ENCODE peak calls at places on chromosomes 4 and X, in ten cellular contexts. O is HCT116, G is prostate gland, R is thyroid gland, D is K562, Y is uterus, X is suprapubic skin, A is NB4, B is transverse colon, T is breast epithelium. I is an unnamed sample.

GRCh38 chrX:42459735-42460134 is 318.2 kb downstream of the PPP1R2C start:
- DNase-seq in T (no peak), X (no peak), G (no peak), Y (no peak), A (no peak), B (no peak), O (no peak), D (no peak), R (no peak), I (no peak)

GRCh38 chrX:34900691-34901090 is 41.9 kb upstream of the FAM47B start:
- DNase-seq in G (no peak), O (no peak), D (no peak), A (no peak), B (no peak), R (no peak), X (no peak), T (no peak), Y (no peak), I (no peak)

GRCh38 chr4:166981847-166982246 is 252.4 kb downstream of the SPOCK3 start:
- DNase-seq in X (no peak), O (no peak), A (no peak), D (no peak), G (no peak), Y (no peak), R (no peak), T (no peak), B (no peak), I (no peak)

GRCh38 chr4:148067307-148067916 is 335.5 kb downstream of the ARHGAP10 start:
- DNase-seq in X (no peak), O (no peak), A (no peak), D (no peak), G (no peak), R (peak), B (no peak), Y (no peak), T (no peak), I (peak)

GRCh38 chr4:82681759-82682158 is 116.8 kb downstream of the SCD5 start:
- DNase-seq in D (no peak), X (no peak), G (no peak), B (no peak), T (no peak), R (peak), O (no peak), A (peak), Y (no peak), I (no peak)

GRCh38 chrX:57453901-57454300 is 137.9 kb upstream of the ZXDB start:
- DNase-seq in R (peak), A (peak), Y (no peak), B (no peak), G (no peak), O (no peak), D (peak), X (no peak), T (no peak), I (no peak)

GRCh38 chrX:108091878-108092291 is 307 bp downstream of the ATG4A start:
- DNase-seq in X (no peak), B (no peak), T (no peak), G (no peak), O (peak), R (no peak), Y (no peak), D (peak), A (no peak), I (no peak)

GRCh38 chr4:153217440-153217839 is 13.2 kb downstream of the TRIM2 start:
- DNase-seq in A (no peak), T (no peak), X (no peak), Y (no peak), G (no peak), O (no peak), D (no peak), B (no peak), R (no peak), I (no peak)

GRCh38 chr4:48575964-48576363 is 85.9 kb downstream of the ZAR1 start:
- DNase-seq in X (no peak), D (no peak), T (no peak), R (no peak), B (no peak), A (no peak), Y (no peak), G (no peak), O (no peak), I (no peak)

GRCh38 chrX:119410027-119410819 is 11.1 kb downstream of the SLC25A43 start:
- DNase-seq in D (no peak), A (no peak), T (peak), O (peak), Y (peak), R (peak), X (peak), G (no peak), B (peak), I (peak)

GRCh38 chr4:25813705-25814104 is 49.1 kb downstream of the SEL1L3 start:
- DNase-seq in G (no peak), O (no peak), R (peak), A (no peak), D (no peak), T (no peak), B (no peak), X (no peak), Y (no peak), I (no peak)

GRCh38 chr4:112519689-112520597 is 4.0 kb upstream of the NEUROG2 start:
- DNase-seq in B (no peak), Y (no peak), A (no peak), G (no peak), R (no peak), T (no peak), O (no peak), D (no peak), X (no peak), I (peak)

GRCh38 chr4:89868999-89869589 is 25.6 kb upstream of the MMRN1 start:
- DNase-seq in A (no peak), D (no peak), Y (no peak), X (no peak), B (no peak), T (no peak), G (no peak), O (no peak), R (no peak), I (no peak)

GRCh38 chrX:1322393-1322792 is 14.2 kb upstream of the IL3RA start:
- DNase-seq in Y (no peak), D (no peak), X (no peak), O (no peak), A (peak), G (no peak), T (no peak), R (no peak), B (no peak), I (no peak)

GRCh38 chrX:56786889-56787733 is 58.1 kb downstream of the NBDY start:
- DNase-seq in Y (no peak), G (no peak), A (no peak), X (peak), R (no peak), T (no peak), D (no peak), O (no peak), B (no peak), I (peak)

GRCh38 chrX:9961750-9962149 is 5.4 kb upstream of the CLDN34 start:
- DNase-seq in R (no peak), T (no peak), G (no peak), X (no peak), A (no peak), O (no peak), D (no peak), Y (no peak), B (no peak), I (no peak)

GRCh38 chr4:127708985-127709384 is 21.2 kb upstream of the SLC25A31 start:
- DNase-seq in T (no peak), A (no peak), B (no peak), G (peak), D (no peak), Y (peak), R (peak), X (no peak), O (peak), I (peak)

GRCh38 chr4:575281-576141 is 584 bp downstream of the TMEM271 start:
- DNase-seq in X (no peak), A (peak), R (peak), B (no peak), Y (no peak), G (no peak), T (no peak), D (no peak), O (no peak), I (no peak)

GRCh38 chrX:20382518-20383291 is 116.0 kb upstream of the RPS6KA3 start:
- DNase-seq in D (no peak), B (no peak), O (no peak), A (no peak), Y (no peak), X (no peak), T (no peak), G (no peak), R (no peak), I (no peak)

GRCh38 chr4:173735585-173735984 is 205.6 kb upstream of the HAND2 start:
- DNase-seq in R (no peak), B (no peak), T (no peak), X (no peak), O (no peak), D (no peak), Y (no peak), A (no peak), G (no peak), I (no peak)

GRCh38 chr4:102780476-102781144 is 19.8 kb upstream of the MANBA start:
- DNase-seq in O (no peak), X (no peak), D (peak), R (no peak), B (no peak), G (no peak), T (no peak), Y (no peak), A (no peak), I (no peak)

GRCh38 chr4:166318810-166319525 is 445.9 kb downstream of the TLL1 start:
- DNase-seq in R (no peak), O (no peak), B (no peak), T (no peak), Y (no peak), D (no peak), A (no peak), X (no peak), G (no peak), I (no peak)

GRCh38 chr4:55437356-55437796 is 41.6 kb downstream of the TMEM165 start:
- DNase-seq in A (no peak), D (peak), G (no peak), Y (no peak), B (peak), R (no peak), T (no peak), X (no peak), O (no peak), I (no peak)

GRCh38 chr4:40196260-40196659 is 571 bp upstream of the RHOH start:
- DNase-seq in R (no peak), O (no peak), X (no peak), G (no peak), D (no peak), B (no peak), A (no peak), T (no peak), Y (no peak), I (no peak)

GRCh38 chr4:100736651-100737450 is 219.0 kb upstream of the EMCN start:
- DNase-seq in A (no peak), O (peak), D (no peak), B (no peak), Y (peak), G (no peak), R (no peak), X (no peak), T (no peak), I (peak)

GRCh38 chrX:129842510-129843208 is 1.0 kb downstream of the ZDHHC9 start:
- DNase-seq in G (peak), D (no peak), B (peak), R (peak), Y (peak), T (no peak), A (no peak), X (no peak), O (no peak), I (no peak)

GRCh38 chr4:41538887-41539498 is 1.0 kb downstream of the LIMCH1 start:
- DNase-seq in O (no peak), R (peak), G (peak), A (no peak), Y (no peak), D (no peak), B (no peak), T (no peak), X (no peak), I (no peak)

GRCh38 chrX:23845316-23845932 is 62.3 kb downstream of the APOO start:
- DNase-seq in B (peak), T (no peak), Y (no peak), O (no peak), A (peak), G (peak), R (peak), X (no peak), D (peak), I (no peak)

DNA sequence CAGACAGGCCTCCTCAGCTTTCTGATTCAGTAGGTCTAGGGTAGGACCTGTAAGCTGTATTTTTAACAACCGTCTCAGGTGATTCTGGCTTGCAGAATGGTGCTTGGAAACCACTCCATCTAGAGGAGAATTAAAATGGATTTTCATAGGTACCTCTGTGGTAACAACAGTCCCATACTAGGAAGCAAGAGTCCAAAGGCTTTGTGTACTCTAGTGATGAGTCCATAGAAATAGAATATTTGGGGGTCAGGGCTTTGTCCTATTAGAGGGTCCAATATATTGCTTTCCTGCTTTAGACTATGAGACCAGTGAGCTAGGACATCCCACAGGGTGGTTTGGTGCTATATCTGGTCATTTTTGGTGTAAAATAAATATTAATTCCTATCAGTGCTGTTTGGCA is 242.0 kb downstream of the SCFD2 start:
- DNase-seq in X (no peak), D (no peak), G (no peak), Y (no peak), T (no peak), R (no peak), A (no peak), B (no peak), O (no peak), I (no peak)
- TF ChIP-seq POLR2A in X (no peak), D (no peak), G (no peak), Y (no peak), T (no peak), R (no peak), A (no peak), B (no peak), O (no peak), I (no peak)

GRCh38 chr4:168321006-168321405 is 2.5 kb upstream of the DDX60 start:
- DNase-seq in B (no peak), T (no peak), O (no peak), R (no peak), A (no peak), D (no peak), G (no peak), X (no peak), Y (no peak), I (no peak)

GRCh38 chr4:168319486-168320019 is 1.0 kb upstream of the DDX60 start:
- DNase-seq in Y (no peak), R (no peak), O (no peak), T (no peak), D (no peak), G (no peak), A (no peak), X (no peak), B (no peak), I (no peak)

DNA sequence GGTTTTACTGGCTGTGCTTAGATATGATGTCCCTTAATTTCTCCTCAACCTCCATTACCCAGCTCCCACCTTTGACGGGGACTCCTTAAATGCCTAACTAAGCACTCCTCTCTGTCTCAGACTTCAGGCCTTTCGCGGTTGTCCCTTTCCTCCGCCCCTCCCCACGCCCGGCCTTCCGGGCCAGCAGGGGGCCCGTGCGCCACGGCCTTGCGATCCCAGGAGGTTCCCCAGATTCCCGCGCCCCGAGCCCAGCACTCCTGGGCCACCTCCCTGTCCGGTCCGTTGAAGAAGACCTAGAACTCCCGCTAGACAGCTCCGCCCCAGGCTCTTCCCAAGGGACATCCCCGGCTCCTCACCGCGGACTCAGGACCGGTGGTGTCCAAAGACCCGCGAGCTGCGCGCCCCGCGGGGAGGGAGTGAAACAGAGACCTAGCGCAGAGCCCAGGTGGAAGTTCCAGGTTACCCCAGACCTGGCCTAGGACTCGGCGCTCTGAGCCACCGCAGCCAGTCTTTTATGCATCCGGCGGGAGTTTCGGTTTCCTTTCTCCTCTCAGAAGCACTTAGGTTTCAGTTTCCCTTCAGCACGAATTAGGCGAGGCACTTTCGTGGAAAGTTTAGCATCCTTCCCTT is at the start of gene DDX60:
- DNase-seq in B (peak), G (peak), D (peak), X (peak), R (peak), O (peak), A (peak), T (peak), Y (peak), I (peak)
- TF ChIP-seq CTCF in B (peak), G (no peak), D (no peak), X (peak), R (peak), O (no peak), A (peak), T (peak), Y (peak), I (no peak)

DNA sequence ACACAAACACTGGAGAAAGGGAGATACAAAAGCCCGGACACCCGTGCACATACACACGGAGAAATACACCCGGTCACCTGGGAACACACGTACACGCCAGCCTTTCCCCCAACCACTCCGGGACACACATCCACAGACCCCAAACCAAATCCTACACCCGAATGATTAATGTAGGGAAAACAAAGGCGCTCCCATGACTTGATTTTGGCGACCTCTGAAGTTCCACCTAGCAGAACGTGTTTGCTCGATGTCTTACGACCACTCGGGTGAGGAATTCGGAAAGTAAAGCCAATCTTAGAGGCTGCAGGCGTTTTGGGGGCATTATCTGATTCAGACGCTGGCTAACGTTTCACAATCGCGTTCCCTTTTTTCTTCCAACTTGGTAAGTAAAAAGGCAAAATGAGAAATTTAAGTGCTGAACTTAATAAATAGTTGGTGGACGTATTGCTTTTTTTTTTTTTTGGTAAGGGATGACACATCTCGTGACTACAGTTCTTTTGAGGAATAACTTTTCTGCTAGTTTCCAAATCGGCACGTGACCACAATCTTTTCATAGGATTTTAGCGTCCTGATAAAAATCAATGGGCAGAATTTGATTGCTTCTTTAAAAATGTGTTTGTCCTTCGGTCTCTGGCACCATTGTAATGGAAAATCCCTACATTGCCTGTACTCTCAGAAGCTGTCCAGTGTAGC is 737 bp downstream of the RAB9A start:
- DNase-seq in X (no peak), D (no peak), G (no peak), A (peak), Y (no peak), R (no peak), T (no peak), B (no peak), O (no peak), I (no peak)
- TF ChIP-seq POLR2A in X (no peak), D (no peak), G (no peak), A (no peak), Y (no peak), R (no peak), T (no peak), B (no peak), O (no peak), I (no peak)

DNA sequence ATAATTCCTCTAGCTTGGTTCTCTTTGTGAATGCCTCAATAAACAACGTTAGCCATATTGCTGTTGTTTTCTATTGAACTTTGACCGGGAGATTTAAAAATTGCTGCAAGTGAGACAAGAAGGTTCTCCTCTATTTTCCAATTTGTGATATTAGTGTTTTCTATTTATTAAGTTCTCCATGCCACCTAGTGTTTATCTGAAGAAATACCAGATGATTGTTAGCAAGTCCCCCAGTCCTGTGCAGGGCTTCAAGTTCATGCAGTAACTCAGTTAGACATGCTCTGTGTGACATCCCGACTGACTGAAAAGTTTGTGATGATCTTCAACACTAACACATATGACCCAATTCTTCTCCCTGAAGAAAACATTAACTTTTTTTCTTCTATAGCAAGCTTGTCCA is 31.5 kb upstream of the TFDP3 start:
- DNase-seq in A (no peak), D (no peak), G (no peak), O (no peak), T (no peak), R (no peak), Y (no peak), X (no peak), B (no peak), I (no peak)
- TF ChIP-seq CTCF in A (no peak), D (no peak), G (no peak), O (no peak), T (no peak), R (peak), Y (no peak), X (no peak), B (no peak), I (no peak)

GRCh38 chr4:77194989-77195388 is 38.0 kb downstream of the CCNG2 start:
- DNase-seq in O (no peak), R (no peak), T (no peak), X (no peak), G (no peak), A (no peak), D (no peak), B (no peak), Y (no peak), I (no peak)

GRCh38 chr4:77194366-77194765 is 37.4 kb downstream of the CCNG2 start:
- DNase-seq in B (no peak), X (no peak), G (no peak), O (no peak), T (no peak), D (no peak), Y (no peak), A (no peak), R (no peak), I (no peak)

GRCh38 chr4:77193046-77193445 is 36.0 kb downstream of the CCNG2 start:
- DNase-seq in R (no peak), B (no peak), D (no peak), T (no peak), X (no peak), O (no peak), G (no peak), Y (no peak), A (no peak), I (no peak)

GRCh38 chr4:77196866-77197265 is 39.9 kb downstream of the CCNG2 start:
- DNase-seq in O (no peak), R (no peak), X (no peak), D (no peak), Y (no peak), G (no peak), A (peak), T (no peak), B (no peak), I (no peak)

DNA sequence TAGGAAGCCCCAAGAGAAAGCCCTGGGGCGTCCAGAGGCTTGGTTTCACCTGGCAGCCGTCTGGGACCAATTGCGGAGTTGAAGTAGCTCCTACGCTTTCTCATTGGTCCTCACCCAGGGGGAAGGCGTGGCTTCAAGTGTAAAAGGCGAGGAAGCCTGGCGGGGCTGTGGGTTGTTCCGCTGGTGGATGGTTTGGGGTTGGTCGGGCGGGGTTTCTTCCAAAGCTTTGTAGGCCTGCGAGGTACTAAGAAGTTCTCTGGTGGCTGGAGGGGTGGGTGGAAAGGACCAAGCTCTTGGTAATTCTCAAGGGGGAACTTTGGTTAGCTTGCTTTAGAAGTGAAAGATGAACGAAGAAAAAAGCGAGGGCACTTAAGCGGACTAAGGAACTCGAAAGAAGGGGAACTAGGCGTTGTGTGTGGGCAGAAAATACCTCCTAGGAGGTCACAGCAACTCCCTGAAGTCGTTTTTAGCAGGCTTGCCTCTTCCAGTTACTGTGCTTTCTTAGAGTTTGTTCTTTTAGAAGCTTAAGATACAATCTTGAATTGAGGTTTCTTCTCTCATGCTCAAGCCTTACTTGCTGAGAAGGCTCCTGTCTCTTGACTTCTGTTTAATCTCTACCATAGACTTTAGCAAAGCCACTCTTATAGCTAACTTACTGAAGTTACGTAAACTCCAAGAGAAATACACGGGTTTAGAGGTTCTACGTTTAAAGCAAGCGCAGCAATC is 36.7 kb downstream of the CCNG2 start:
- DNase-seq in Y (no peak), D (peak), X (peak), G (no peak), O (no peak), T (no peak), B (peak), A (peak), R (peak), I (peak)
- TF ChIP-seq POLR2A in Y (no peak), D (no peak), X (peak), G (no peak), O (no peak), T (no peak), B (peak), A (peak), R (no peak), I (no peak)

I was measured in lower leg skin.